ENCODE peak calls at places on chromosomes 6 and 20, in seven cellular contexts. B is mucosa of descending colon, O is GM12865, D is activated T-cell treated with anti-CD3 and anti-CD28 coated beads for 1 hour, C is left lobe of liver, L is HFF-Myc, J is T-helper 1 cell. N is an unnamed sample.

GRCh38 chr6:10837692-10837996 is 695 bp downstream of the MAK start:
- DNase-seq in B (no peak), O (peak; percentile 13), D (no peak), C (peak; percentile 47), L (no peak), J (no peak), N (no peak)

GRCh38 chr6:110878751-110879539 is 4.4 kb downstream of the AMD1 start:
- DNase-seq in B (no peak), O (peak; percentile 55), D (no peak), C (no peak), L (no peak), J (no peak), N (peak; percentile 30)

GRCh38 chr6:135637701-135638100 is 140.2 kb upstream of the AHI1 start:
- DNase-seq in B (no peak), O (no peak), D (no peak), C (no peak), L (no peak), J (no peak), N (no peak)

GRCh38 chr6:161745594-161745993 is 471.7 kb upstream of the AGPAT4 start:
- DNase-seq in B (no peak), O (no peak), D (no peak), C (no peak), L (no peak), J (no peak), N (no peak)

GRCh38 chr20:46647469-46647868 is 3.8 kb downstream of the SLC13A3 start:
- DNase-seq in B (no peak), O (no peak), D (no peak), C (no peak), L (no peak), J (no peak), N (no peak)

GRCh38 chr6:71197267-71197666 is 91.3 kb upstream of the OGFRL1 start:
- DNase-seq in B (no peak), O (no peak), D (no peak), C (no peak), L (no peak), J (no peak), N (no peak)

GRCh38 chr20:45010399-45010828 is 44.1 kb downstream of the STK4 start:
- DNase-seq in B (no peak), O (no peak), D (no peak), C (no peak), L (no peak), J (no peak), N (no peak)

GRCh38 chr20:23086056-23086551 is at the start of gene CD93:
- DNase-seq in B (no peak), O (peak; percentile 69), D (no peak), C (no peak), L (no peak), J (no peak), N (no peak)

GRCh38 chr6:116108836-116109235 is 8.2 kb downstream of the NT5DC1 start:
- DNase-seq in B (no peak), O (no peak), D (no peak), C (no peak), L (no peak), J (no peak), N (no peak)

GRCh38 chr6:148221580-148221979 is 121.1 kb upstream of the SASH1 start:
- DNase-seq in B (no peak), O (no peak), D (no peak), C (no peak), L (no peak), J (no peak), N (no peak)

GRCh38 chr6:150490586-150490985 is 109.1 kb upstream of the PLEKHG1 start:
- DNase-seq in B (no peak), O (no peak), D (no peak), C (no peak), L (no peak), J (no peak), N (no peak)

GRCh38 chr6:110255356-110255755 is 75.1 kb downstream of the CDC40 start:
- DNase-seq in B (no peak), O (peak; percentile 18), D (no peak), C (no peak), L (peak; percentile 14), J (no peak), N (peak; percentile 9)

GRCh38 chr6:35719407-35719829 is 17.4 kb upstream of the ARMC12 start:
- DNase-seq in B (no peak), O (no peak), D (no peak), C (no peak), L (no peak), J (no peak), N (no peak)

GRCh38 chr20:21315138-21315537 is 12.0 kb downstream of the XRN2 start:
- DNase-seq in B (no peak), O (peak; percentile 16), D (no peak), C (no peak), L (no peak), J (no peak), N (no peak)

GRCh38 chr20:33209789-33210188 is 7.4 kb upstream of the BPIFA3 start:
- DNase-seq in B (peak; percentile 66), O (peak; percentile 63), D (peak; percentile 17), C (peak; percentile 63), L (peak; percentile 38), J (peak; percentile 4), N (peak; percentile 34)

GRCh38 chr6:2197177-2197671 is 48.2 kb downstream of the GMDS start:
- DNase-seq in B (no peak), O (no peak), D (no peak), C (no peak), L (no peak), J (no peak), N (no peak)

GRCh38 chr20:58890454-58891075 is 38.0 kb downstream of the GNAS start:
- DNase-seq in B (peak; percentile 78), O (peak; percentile 86), D (peak; percentile 58), C (peak; percentile 59), L (peak; percentile 37), J (peak; percentile 43), N (peak; percentile 78)

GRCh38 chr6:34457392-34457746 is 8.5 kb upstream of the PACSIN1 start:
- DNase-seq in B (no peak), O (no peak), D (no peak), C (no peak), L (no peak), J (no peak), N (no peak)

GRCh38 chr20:11101243-11101642 is 427.4 kb upstream of the JAG1 start:
- DNase-seq in B (no peak), O (no peak), D (no peak), C (no peak), L (no peak), J (no peak), N (no peak)

GRCh38 chr6:42368156-42368555 is 83.6 kb downstream of the TRERF1 start:
- DNase-seq in B (no peak), O (peak; percentile 71), D (no peak), C (no peak), L (no peak), J (no peak), N (no peak)

GRCh38 chr6:117906454-117906904 is 585 bp upstream of the SLC35F1 start:
- DNase-seq in B (no peak), O (peak; percentile 42), D (no peak), C (no peak), L (no peak), J (no peak), N (no peak)

GRCh38 chr6:113588646-113589045 is 268.5 kb upstream of the MARCKS start:
- DNase-seq in B (no peak), O (no peak), D (no peak), C (no peak), L (no peak), J (no peak), N (no peak)

GRCh38 chr20:8424010-8424409 is 291.9 kb downstream of the PLCB1 start:
- DNase-seq in B (no peak), O (no peak), D (no peak), C (no peak), L (peak; percentile 44), J (no peak), N (no peak)

GRCh38 chr20:41357424-41358163 is 9.0 kb downstream of the EMILIN3 start:
- DNase-seq in B (no peak), O (no peak), D (no peak), C (no peak), L (no peak), J (no peak), N (no peak)

GRCh38 chr6:34810936-34811632 is 19.2 kb downstream of the BLTP3A start:
- DNase-seq in B (no peak), O (peak; percentile 89), D (no peak), C (no peak), L (no peak), J (no peak), N (no peak)

GRCh38 chr20:4791121-4791520 is 69.4 kb downstream of the PRND start:
- DNase-seq in B (no peak), O (no peak), D (no peak), C (no peak), L (no peak), J (no peak), N (no peak)

GRCh38 chr6:21426841-21427490 is 166.6 kb upstream of the SOX4 start:
- DNase-seq in B (no peak), O (no peak), D (no peak), C (no peak), L (no peak), J (no peak), N (no peak)

GRCh38 chr20:63567382-63568169 is 6.5 kb downstream of the HELZ2 start:
- DNase-seq in B (peak; percentile 57), O (peak; percentile 87), D (no peak), C (no peak), L (no peak), J (peak; percentile 38), N (peak; percentile 70)

GRCh38 chr6:156260792-156261191 is 516.4 kb upstream of the ARID1B start:
- DNase-seq in B (no peak), O (no peak), D (no peak), C (no peak), L (no peak), J (no peak), N (no peak)

GRCh38 chr6:158783167-158783450 is 36.1 kb downstream of the EZR start:
- DNase-seq in B (peak; percentile 19), O (no peak), D (no peak), C (peak; percentile 38), L (no peak), J (no peak), N (no peak)

GRCh38 chr6:43405354-43405753 is 22.0 kb upstream of the ABCC10 start:
- DNase-seq in B (no peak), O (no peak), D (no peak), C (no peak), L (no peak), J (no peak), N (no peak)

GRCh38 chr6:30626484-30627366 is at the start of gene ATAT1:
- DNase-seq in B (peak; percentile 96), O (peak; percentile 85), D (peak; percentile 82), C (peak; percentile 90), L (no peak), J (peak; percentile 85), N (peak; percentile 94)